ENCODE peak calls at places on chromosomes 3 and 15, in six cellular contexts. M, A, X, L, Z and F are unnamed samples.

GRCh38 chr3:114623420-114624046 is 329.7 kb downstream of the TIGIT start:
- DNase-seq in X (no peak), L (no peak), A (no peak), Z (no peak), M (no peak), F (peak)

GRCh38 chr3:82078246-82078645 is 316.8 kb upstream of the GBE1 start:
- DNase-seq in A (no peak), X (no peak), M (no peak), L (no peak), Z (no peak), F (peak)

GRCh38 chr15:42104095-42104891 is 9.9 kb upstream of the PLA2G4D start:
- DNase-seq in A (no peak), X (no peak), M (no peak), Z (no peak), L (peak), F (no peak)

GRCh38 chr3:14244521-14244920 is 65.9 kb downstream of the LSM3 start:
- DNase-seq in Z (no peak), L (no peak), X (no peak), A (no peak), M (no peak), F (no peak)

GRCh38 chr15:68609618-68610017 is 30.8 kb downstream of the CORO2B start:
- DNase-seq in Z (no peak), L (peak), M (no peak), X (no peak), A (peak), F (no peak)

GRCh38 chr15:36469567-36469966 is 109.9 kb upstream of the CDIN1 start:
- DNase-seq in Z (peak), X (no peak), L (peak), M (no peak), A (no peak), F (no peak)

GRCh38 chr3:17730318-17730967 is 12.0 kb downstream of the TBC1D5 start:
- DNase-seq in M (no peak), A (no peak), Z (peak), L (peak), X (no peak), F (no peak)

GRCh38 chr3:192564611-192565010 is 162.7 kb downstream of the FGF12 start:
- DNase-seq in Z (no peak), A (no peak), M (no peak), L (peak), X (no peak), F (no peak)

GRCh38 chr3:186360779-186361178 is 1.3 kb downstream of the DGKG start:
- DNase-seq in M (no peak), X (no peak), A (no peak), Z (no peak), L (no peak), F (no peak)

GRCh38 chr3:53616971-53617892 is 122.8 kb downstream of the CACNA1D start:
- DNase-seq in M (no peak), Z (no peak), X (no peak), L (no peak), A (no peak), F (no peak)

GRCh38 chr15:80977627-80978036 is 12.0 kb downstream of the MESD start:
- DNase-seq in M (peak), Z (no peak), A (no peak), L (peak), X (peak), F (peak)

GRCh38 chr3:25396686-25397085 is 31.4 kb upstream of the RARB start:
- DNase-seq in A (peak), M (no peak), X (no peak), Z (no peak), L (no peak), F (peak)

GRCh38 chr15:60901647-60902046 is 327.5 kb downstream of the RORA start:
- DNase-seq in M (no peak), X (no peak), Z (no peak), L (no peak), A (no peak), F (peak)

GRCh38 chr3:102087236-102087635 is 237.9 kb downstream of the NFKBIZ start:
- DNase-seq in M (no peak), X (no peak), A (no peak), Z (no peak), L (no peak), F (no peak)

GRCh38 chr3:38137615-38138346 is 680 bp upstream of the MYD88 start:
- DNase-seq in Z (no peak), M (no peak), L (no peak), A (no peak), X (no peak), F (peak)

GRCh38 chr15:57505056-57505713 is 86.5 kb upstream of the MYZAP start:
- DNase-seq in A (no peak), L (peak), M (no peak), Z (no peak), X (peak), F (no peak)

GRCh38 chr3:187040637-187041361 is 98.5 kb downstream of the RPL39L start:
- DNase-seq in X (no peak), L (peak), A (no peak), Z (peak), M (no peak), F (no peak)

GRCh38 chr15:100175406-100176114 is 166.2 kb downstream of the ADAMTS17 start:
- DNase-seq in Z (no peak), X (no peak), M (no peak), A (peak), L (no peak), F (no peak)

GRCh38 chr15:100183921-100184480 is 157.8 kb downstream of the ADAMTS17 start:
- DNase-seq in A (peak), Z (no peak), L (no peak), X (no peak), M (no peak), F (no peak)

GRCh38 chr15:100186366-100186765 is 155.4 kb downstream of the ADAMTS17 start:
- DNase-seq in Z (no peak), L (no peak), A (peak), M (no peak), X (no peak), F (no peak)

DNA sequence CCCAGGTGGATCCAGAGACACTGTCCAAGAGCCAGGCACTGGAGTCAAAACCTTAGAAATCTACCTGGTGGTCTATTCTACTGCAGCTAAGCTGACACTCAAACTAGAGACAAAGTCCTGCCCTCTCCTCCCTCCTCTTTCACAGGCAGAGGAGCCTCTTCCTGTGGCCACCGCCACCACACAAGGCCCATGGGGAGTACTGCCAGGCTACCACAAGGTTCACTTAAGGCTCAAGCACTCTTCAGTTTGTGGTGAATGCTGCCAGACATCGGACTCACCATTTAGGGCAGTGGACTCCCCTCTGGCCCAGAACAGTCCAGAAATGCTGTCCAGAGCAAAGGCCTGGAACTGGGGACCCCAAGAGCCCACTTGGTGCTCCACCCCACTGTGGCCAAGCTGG is 160.9 kb downstream of the ADAMTS17 start:
- DNase-seq in L (no peak), Z (no peak), M (no peak), A (peak), X (no peak), F (no peak)
- TF ChIP-seq CTCF in L (no peak), Z (no peak), M (no peak), A (no peak), X (no peak), F (no peak)

GRCh38 chr15:34757262-34757661 is 2.5 kb upstream of the GJD2 start:
- DNase-seq in M (no peak), L (no peak), A (no peak), Z (no peak), X (no peak), F (no peak)

GRCh38 chr15:34754674-34755418 is at the start of gene GJD2:
- DNase-seq in X (no peak), L (no peak), Z (no peak), M (no peak), A (peak), F (no peak)

GRCh38 chr15:34753236-34753894 is 1.4 kb downstream of the GJD2 start:
- DNase-seq in M (no peak), L (peak), X (no peak), Z (peak), A (no peak), F (no peak)

GRCh38 chr15:34755419-34755773 is 598 bp upstream of the GJD2 start:
- DNase-seq in X (no peak), Z (no peak), M (no peak), L (no peak), A (no peak), F (no peak)

GRCh38 chr15:34754171-34754580 is 622 bp downstream of the GJD2 start:
- DNase-seq in M (no peak), L (no peak), A (peak), X (no peak), Z (no peak), F (no peak)
- H3K4me3 ChIP-seq in M (peak), L (no peak), A (no peak), X (no peak), Z (no peak), F (no peak)

GRCh38 chr3:194287977-194288706 is 63.0 kb downstream of the CPN2 start:
- DNase-seq in M (no peak), L (no peak), Z (no peak), A (no peak), X (no peak), F (no peak)
- TF ChIP-seq CTCF in M (no peak), L (no peak), Z (no peak), A (no peak), X (no peak), F (no peak)

GRCh38 chr15:64772488-64772887 is 2.9 kb downstream of the RBPMS2 start:
- DNase-seq in X (no peak), Z (no peak), A (no peak), M (no peak), L (no peak), F (no peak)
- H3K4me3 ChIP-seq in X (peak), Z (no peak), A (no peak), M (no peak), L (no peak), F (no peak)

DNA sequence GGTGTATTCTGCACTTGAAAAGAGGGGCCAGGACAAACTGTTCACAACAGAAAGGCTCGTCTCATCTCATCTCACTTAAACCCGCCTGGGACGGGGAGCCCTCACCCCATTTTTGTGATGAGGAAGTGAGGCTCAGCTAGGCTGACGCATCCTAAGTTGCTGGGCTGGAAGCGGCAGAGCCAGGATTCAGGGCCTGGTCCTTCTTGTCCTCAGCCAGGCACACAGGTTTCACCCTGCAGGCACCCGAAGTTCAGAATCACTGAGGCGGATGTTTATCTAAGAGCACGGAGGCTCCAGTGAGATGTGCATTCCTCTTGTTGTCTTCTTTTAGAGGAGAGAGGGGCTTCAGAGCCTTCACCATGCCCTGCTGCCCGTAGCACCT is 51.1 kb upstream of the PLXNA1 start:
- DNase-seq in M (no peak), Z (no peak), X (no peak), L (no peak), A (no peak), F (no peak)
- TF ChIP-seq CTCF in M (no peak), Z (no peak), X (no peak), L (no peak), A (no peak), F (no peak)

GRCh38 chr3:40255532-40255931 is 54.0 kb upstream of the EIF1B start:
- DNase-seq in M (no peak), L (no peak), Z (no peak), A (no peak), X (no peak), F (no peak)
- H3K4me3 ChIP-seq in M (no peak), L (no peak), Z (no peak), A (no peak), X (no peak), F (no peak)

GRCh38 chr3:136456196-136456595 is 206.1 kb downstream of the PCCB start:
- DNase-seq in X (no peak), A (no peak), L (no peak), Z (no peak), M (no peak), F (no peak)
- TF ChIP-seq CTCF in X (no peak), A (no peak), L (no peak), Z (no peak), M (no peak), F (no peak)

GRCh38 chr3:123571264-123571972 is 13.4 kb downstream of the HACD2 start:
- DNase-seq in Z (no peak), M (no peak), A (no peak), X (no peak), L (no peak), F (no peak)

GRCh38 chr3:123571973-123572365 is 12.9 kb downstream of the HACD2 start:
- DNase-seq in M (no peak), X (no peak), L (no peak), Z (no peak), A (no peak), F (no peak)

GRCh38 chr3:123576119-123576518 is 8.7 kb downstream of the HACD2 start:
- DNase-seq in A (no peak), L (peak), Z (peak), M (no peak), X (no peak), F (peak)
- H3K4me3 ChIP-seq in A (no peak), L (no peak), Z (no peak), M (no peak), X (no peak), F (no peak)

GRCh38 chr3:180720012-180720411 is 40.7 kb upstream of the CCDC39 start:
- DNase-seq in Z (no peak), L (no peak), M (no peak), X (no peak), A (no peak), F (no peak)
- TF ChIP-seq CTCF in Z (no peak), L (no peak), M (no peak), X (no peak), A (no peak), F (no peak)